ENCODE peak calls at places on chromosomes 2 and 18, in six cellular contexts. I is AG04450, U is progenitor cell of endocrine pancreas, J is endothelial cell, A is WERI-Rb-1, H is HFFc6. T is an unnamed sample.

GRCh38 chr2:236001166-236001828 is 166.9 kb downstream of the GBX2 start:
- DNase-seq in I (no peak), H (no peak), A (no peak), J (no peak), U (no peak), T (no peak)

GRCh38 chr2:187567126-187567525 is 12.9 kb upstream of the TFPI start:
- DNase-seq in A (no peak), J (no peak), U (no peak), H (no peak), I (peak), T (no peak)

GRCh38 chr2:226984461-226985226 is 148.8 kb downstream of the RHBDD1 start:
- DNase-seq in H (no peak), A (no peak), I (no peak), J (no peak), U (no peak), T (no peak)

GRCh38 chr18:76697441-76697901 is 124.9 kb upstream of the ZNF236 start:
- DNase-seq in I (no peak), H (no peak), U (no peak), J (peak), A (no peak), T (no peak)

GRCh38 chr2:172461591-172462392 is 34.4 kb downstream of the ITGA6 start:
- DNase-seq in J (peak), H (no peak), I (no peak), U (peak), A (peak), T (peak)

GRCh38 chr18:61569176-61569892 is 236.1 kb downstream of the CDH20 start:
- DNase-seq in A (no peak), J (no peak), U (no peak), H (peak), I (peak), T (peak)

GRCh38 chr18:8960740-8961657 is 141.5 kb upstream of the NDUFV2 start:
- DNase-seq in J (no peak), U (no peak), A (no peak), H (peak), I (no peak), T (peak)

GRCh38 chr2:57448816-57449215 is 597.8 kb upstream of the VRK2 start:
- DNase-seq in U (no peak), J (no peak), A (no peak), H (no peak), I (no peak), T (no peak)

GRCh38 chr2:172300851-172301250 is 126.5 kb upstream of the ITGA6 start:
- DNase-seq in U (no peak), I (no peak), A (no peak), J (no peak), H (no peak), T (no peak)

GRCh38 chr2:121386707-121387106 is 101.7 kb upstream of the TFCP2L1 start:
- DNase-seq in U (no peak), A (no peak), H (peak), J (no peak), I (no peak), T (peak)

GRCh38 chr2:30958571-30959220 is 151.4 kb upstream of the CAPN13 start:
- DNase-seq in A (no peak), I (no peak), J (no peak), H (no peak), U (no peak), T (no peak)

GRCh38 chr18:63578357-63578958 is 8.7 kb upstream of the SERPINB13 start:
- DNase-seq in U (peak), H (peak), A (peak), I (no peak), J (peak), T (peak)

GRCh38 chr18:36901277-36901701 is 72.4 kb downstream of the KIAA1328 start:
- DNase-seq in H (no peak), A (no peak), I (no peak), U (no peak), J (no peak), T (peak)

GRCh38 chr2:216363221-216363620 is 9.1 kb downstream of the MARCHF4 start:
- DNase-seq in U (no peak), J (no peak), I (no peak), H (no peak), A (no peak), T (no peak)

GRCh38 chr2:98327776-98328175 is 18.5 kb upstream of the CNGA3 start:
- DNase-seq in J (no peak), U (no peak), A (no peak), I (no peak), H (no peak), T (no peak)

GRCh38 chr18:10089881-10090280 is 176.1 kb downstream of the VAPA start:
- DNase-seq in J (no peak), H (no peak), U (no peak), I (no peak), A (no peak), T (no peak)

GRCh38 chr2:226794751-226795171 is 4.9 kb downstream of the IRS1 start:
- DNase-seq in A (no peak), I (no peak), H (peak), J (no peak), U (no peak), T (peak)

GRCh38 chr2:194385376-194385775 is 1271.7 kb upstream of the SLC39A10 start:
- DNase-seq in H (no peak), J (no peak), U (no peak), I (no peak), A (no peak), T (no peak)

GRCh38 chr2:219228026-219228744 is 1.3 kb downstream of the ATG9A start:
- DNase-seq in H (no peak), A (no peak), J (no peak), I (no peak), U (no peak), T (no peak)

GRCh38 chr2:66343259-66343658 is 91.7 kb upstream of the MEIS1 start:
- DNase-seq in U (no peak), J (no peak), H (no peak), I (no peak), A (no peak), T (no peak)

GRCh38 chr2:5694016-5694690 is 2.0 kb downstream of the SOX11 start:
- DNase-seq in U (no peak), J (peak), I (no peak), A (peak), H (no peak), T (no peak)

GRCh38 chr18:67104700-67105284 is 411.7 kb downstream of the DSEL start:
- DNase-seq in I (peak), H (peak), U (peak), A (peak), J (peak), T (peak)

GRCh38 chr2:174722942-174723598 is 41.2 kb downstream of the CHRNA1 start:
- DNase-seq in I (no peak), A (no peak), H (no peak), U (no peak), J (no peak), T (no peak)

GRCh38 chr2:170212625-170213280 is 34.8 kb downstream of the MYO3B start:
- DNase-seq in I (no peak), J (no peak), A (no peak), U (no peak), H (no peak), T (no peak)

GRCh38 chr2:96138146-96139145 is at the start of gene ASTL:
- DNase-seq in A (peak), I (no peak), U (peak), H (peak), J (peak), T (peak)

GRCh38 chr18:67600181-67600631 is 83.7 kb upstream of the DSEL start:
- DNase-seq in I (peak), J (no peak), A (no peak), U (no peak), H (peak), T (no peak)

DNA sequence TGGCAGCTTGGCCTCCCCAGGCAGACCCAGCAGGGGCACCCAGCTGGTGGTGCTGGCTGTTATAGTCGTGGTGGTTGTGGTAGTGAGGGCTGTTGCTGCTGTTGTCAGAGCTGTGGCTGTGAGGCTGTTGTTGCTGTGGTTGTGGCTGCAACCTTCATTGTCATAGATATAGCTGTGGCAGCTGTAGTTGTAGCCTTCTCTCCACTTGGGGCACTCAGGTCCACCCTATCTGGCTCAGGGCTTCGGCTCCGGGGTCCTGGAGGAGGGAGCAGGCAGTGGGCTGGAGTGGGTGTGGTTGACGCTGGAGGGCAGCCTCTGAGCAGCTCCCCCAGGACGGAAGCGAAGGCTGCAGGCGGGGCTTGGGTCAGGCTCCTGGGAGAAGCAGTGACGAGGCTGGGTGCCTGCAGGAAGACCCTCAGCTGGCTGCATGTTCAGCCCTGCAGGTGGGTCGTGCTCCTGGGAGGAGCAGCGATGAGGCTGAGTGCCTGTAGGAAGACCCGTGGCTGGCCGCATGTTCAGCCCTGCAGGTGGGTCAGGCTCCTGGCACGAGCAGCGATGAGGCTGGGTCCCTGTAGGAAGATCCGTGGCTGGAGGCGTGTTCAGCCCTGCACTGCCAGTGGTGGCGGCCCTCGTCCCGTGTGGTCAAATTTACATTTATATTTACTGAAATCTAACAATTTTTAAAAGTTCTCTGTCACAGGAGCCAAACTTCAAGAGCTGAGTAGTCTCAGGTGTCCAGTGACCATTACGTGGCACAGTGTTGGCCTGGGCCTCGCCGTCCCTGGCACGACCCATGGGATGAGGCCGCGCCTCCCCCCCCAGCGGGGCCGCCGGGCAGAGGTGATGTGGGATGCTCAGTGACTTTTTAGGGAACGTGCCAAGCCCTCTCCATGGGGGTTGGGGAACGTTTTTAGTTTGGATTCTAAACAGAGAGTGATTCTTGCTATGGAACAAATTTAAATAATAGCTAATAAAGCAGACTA is 79.2 kb upstream of the PXDN start:
- DNase-seq in H (no peak), J (no peak), U (peak), A (peak), I (no peak), T (no peak)
- TF ChIP-seq CTCF in H (no peak), J (no peak), U (peak), A (peak), I (no peak), T (no peak)

DNA sequence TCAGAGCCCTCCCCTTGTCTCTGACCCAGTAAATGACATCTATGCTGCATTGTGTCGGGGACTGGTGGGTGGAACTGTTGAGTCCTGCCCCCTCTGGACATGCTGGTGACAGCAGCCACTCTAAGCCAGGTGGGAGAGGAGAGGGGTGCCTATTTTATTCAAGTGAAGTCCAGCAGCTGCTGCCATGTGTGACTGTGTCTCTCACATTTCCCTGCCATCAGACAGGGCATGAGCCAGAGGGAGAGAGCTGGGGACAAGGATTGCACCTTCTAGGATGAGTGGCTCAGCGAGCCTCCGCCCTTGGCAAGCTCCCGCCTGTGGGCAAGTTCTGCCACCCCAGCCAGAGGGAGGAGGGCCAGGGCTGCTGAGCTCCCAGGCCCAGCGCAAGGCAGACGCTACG is 13.7 kb downstream of the NGEF start:
- DNase-seq in H (no peak), U (no peak), J (no peak), I (no peak), A (peak), T (no peak)
- TF ChIP-seq CTCF in H (peak), U (no peak), J (no peak), I (no peak), A (peak), T (no peak)

DNA sequence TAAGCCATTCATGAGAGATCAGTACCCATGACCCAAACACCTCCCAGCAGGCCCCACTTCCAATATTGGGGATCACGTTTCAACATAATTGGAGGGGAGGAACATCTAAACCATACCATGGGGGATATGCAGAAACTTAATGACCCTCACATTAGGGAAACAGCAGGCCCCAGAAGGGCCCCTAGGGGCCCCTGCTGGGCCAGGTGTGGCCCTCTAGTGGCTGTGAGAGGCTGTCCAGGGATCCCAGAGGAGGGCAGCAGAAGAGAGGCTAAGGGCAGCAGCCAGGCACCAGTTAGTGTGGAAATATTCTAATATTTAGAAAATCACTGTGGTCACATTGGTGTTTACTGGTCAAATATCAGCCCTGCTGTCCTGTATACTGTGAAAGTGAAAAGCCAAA is 49.3 kb upstream of the ANKRD44 start:
- DNase-seq in U (no peak), H (no peak), A (no peak), J (no peak), I (no peak), T (no peak)
- TF ChIP-seq CTCF in U (peak), H (peak), A (peak), J (no peak), I (no peak), T (peak)

GRCh38 chr2:210519594-210519993 is 36.8 kb upstream of the CPS1 start:
- DNase-seq in U (no peak), A (no peak), H (no peak), I (no peak), J (no peak), T (no peak)

GRCh38 chr2:210524533-210524932 is 31.9 kb upstream of the CPS1 start:
- DNase-seq in I (no peak), A (no peak), J (no peak), H (no peak), U (no peak), T (no peak)

GRCh38 chr2:210527286-210527685 is 29.1 kb upstream of the CPS1 start:
- DNase-seq in J (no peak), U (no peak), A (no peak), H (no peak), I (no peak), T (no peak)

GRCh38 chr2:210523650-210524289 is 32.6 kb upstream of the CPS1 start:
- DNase-seq in J (no peak), U (no peak), I (no peak), A (no peak), H (no peak), T (no peak)

GRCh38 chr2:210522399-210522798 is 34.0 kb upstream of the CPS1 start:
- DNase-seq in U (no peak), J (no peak), H (no peak), I (no peak), A (no peak), T (no peak)
- TF ChIP-seq CTCF in U (no peak), J (no peak), H (no peak), I (no peak), A (no peak), T (no peak)

DNA sequence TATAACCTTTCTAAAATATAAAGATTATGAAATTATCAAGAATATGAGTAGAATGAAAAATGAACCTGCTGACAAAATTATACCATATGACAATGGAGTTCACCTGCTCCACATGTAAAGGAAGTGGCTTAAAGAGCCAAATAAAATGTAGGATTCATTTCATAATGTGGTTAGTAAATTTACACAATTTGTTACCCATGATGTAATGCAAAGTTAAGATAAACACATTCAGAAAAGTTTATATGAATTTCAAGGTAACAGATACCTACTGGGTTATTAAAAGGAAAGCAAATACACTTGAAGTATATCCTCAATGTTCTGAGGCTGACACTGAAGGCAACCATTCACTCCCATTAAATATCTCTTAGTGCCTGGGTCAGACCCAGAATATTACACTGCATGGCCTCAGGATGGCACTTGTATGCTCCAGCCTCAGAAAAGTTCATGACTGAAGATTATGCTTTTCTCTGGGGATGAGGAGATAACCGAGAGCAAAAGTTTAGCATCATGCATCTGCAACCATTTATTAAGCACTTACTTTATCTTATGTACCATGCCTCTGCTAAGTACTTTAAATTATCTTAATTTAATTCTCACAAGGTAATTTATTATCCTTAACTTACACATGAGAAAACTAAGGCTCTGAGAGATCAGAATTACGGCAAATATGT is 6.2 kb downstream of the STRN start:
- DNase-seq in I (no peak), H (no peak), J (no peak), U (no peak), A (no peak), T (no peak)
- TF ChIP-seq CTCF in I (no peak), H (no peak), J (no peak), U (no peak), A (no peak), T (no peak)

GRCh38 chr2:130835766-130836015 is 1.0 kb upstream of the ARHGEF4 start:
- DNase-seq in A (no peak), I (no peak), J (no peak), U (no peak), H (no peak), T (no peak)

GRCh38 chr2:130839011-130839780 is 2.5 kb downstream of the ARHGEF4 start:
- DNase-seq in I (no peak), J (no peak), U (no peak), H (no peak), A (no peak), T (no peak)

GRCh38 chr2:130836501-130837174 is at the start of gene ARHGEF4:
- DNase-seq in I (no peak), J (peak), U (peak), A (no peak), H (no peak), T (peak)

GRCh38 chr2:130837811-130838565 is 1.3 kb downstream of the ARHGEF4 start:
- DNase-seq in U (no peak), I (no peak), J (no peak), H (no peak), A (no peak), T (no peak)

DNA sequence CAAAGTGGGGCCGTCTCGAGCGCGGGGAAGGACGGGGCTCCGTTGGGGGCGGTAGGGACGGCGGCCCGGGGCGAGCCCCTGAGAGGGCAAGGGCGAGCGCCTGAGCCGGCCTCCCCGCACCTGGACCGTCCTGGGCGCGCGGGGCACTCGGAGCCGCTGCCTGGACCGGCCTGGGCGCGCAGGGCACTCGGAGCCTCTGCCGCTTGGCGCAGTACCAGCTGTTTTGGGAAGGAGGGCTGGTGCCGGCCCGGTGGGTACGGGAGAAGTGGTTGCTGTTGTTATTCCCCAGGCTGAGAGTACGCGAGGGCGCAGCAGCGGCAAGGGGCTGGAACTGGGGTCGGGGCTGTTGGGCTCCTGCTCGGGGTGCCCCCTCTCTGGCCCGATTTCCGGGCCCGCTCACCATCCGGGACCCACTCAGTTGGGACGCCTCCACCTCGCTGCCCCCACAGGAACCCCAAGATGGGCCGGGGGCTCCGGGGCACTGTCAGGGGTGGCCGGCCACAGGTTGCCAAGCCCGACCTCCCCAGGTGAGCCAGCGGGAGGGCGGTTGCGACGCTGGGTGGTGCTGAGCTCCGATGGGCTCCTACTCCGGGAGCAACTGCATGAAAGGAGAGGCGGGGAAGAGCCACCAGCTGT is 579 bp downstream of the ARHGEF4 start:
- DNase-seq in A (no peak), H (no peak), U (no peak), I (no peak), J (no peak), T (peak)
- TF ChIP-seq CTCF in A (no peak), H (no peak), U (no peak), I (no peak), J (no peak), T (no peak)

GRCh38 chr18:45386256-45386655 is 229.0 kb upstream of the SLC14A2 start:
- DNase-seq in I (no peak), H (no peak), U (peak), J (peak), A (peak), T (peak)
- TF ChIP-seq CTCF in I (peak), H (peak), U (peak), J (peak), A (peak), T (peak)

T was measured in MCF 10A.